ENCODE peak calls at places on chromosomes 1 and 21, in five cellular contexts. A, E, N, D and I are unnamed samples.

GRCh38 chr1:191174298-191174697 is 696.6 kb upstream of the BRINP3 start:
- DNase-seq in A (no peak), D (no peak), E (no peak), N (no peak), I (no peak)

GRCh38 chr1:112636597-112637256 is 17.1 kb downstream of the CAPZA1 start:
- DNase-seq in D (no peak), E (no peak), N (no peak), A (no peak), I (no peak)

GRCh38 chr1:100482167-100482566 is 55.8 kb upstream of the GPR88 start:
- DNase-seq in A (no peak), D (no peak), N (no peak), E (no peak), I (no peak)

GRCh38 chr1:8985915-8986813 is 40.1 kb downstream of the SLC2A7 start:
- DNase-seq in N (peak; percentile 75), A (peak; percentile 84), E (peak; percentile 77), D (peak; percentile 84), I (peak; percentile 78)

GRCh38 chr1:51044834-51045233 is 57.2 kb upstream of the C1orf185 start:
- DNase-seq in A (no peak), N (no peak), D (no peak), E (no peak), I (no peak)

GRCh38 chr21:34582506-34583150 is 32.3 kb downstream of the RCAN1 start:
- DNase-seq in D (peak; percentile 40), E (no peak), A (no peak), N (no peak), I (no peak)

GRCh38 chr1:235920596-235921375 is 54.1 kb upstream of the LYST start:
- DNase-seq in D (no peak), E (no peak), N (no peak), A (no peak), I (no peak)

GRCh38 chr21:36487641-36488307 is 7.9 kb upstream of the CLDN14 start:
- DNase-seq in N (no peak), A (no peak), E (no peak), D (no peak), I (no peak)

GRCh38 chr1:153553691-153554608 is 4.9 kb upstream of the S100A3 start:
- DNase-seq in A (no peak), E (no peak), D (no peak), N (no peak), I (no peak)

GRCh38 chr1:192793983-192794767 is 14.7 kb upstream of the RGS2 start:
- DNase-seq in N (no peak), A (no peak), D (no peak), E (no peak), I (no peak)

GRCh38 chr1:76203132-76203531 is 128.6 kb downstream of the ST6GALNAC3 start:
- DNase-seq in N (no peak), E (no peak), D (no peak), A (no peak), I (no peak)

GRCh38 chr1:81757398-81758020 is 43.2 kb upstream of the ADGRL2 start:
- DNase-seq in E (no peak), D (no peak), N (no peak), A (no peak), I (no peak)

GRCh38 chr1:173202430-173203145 is 4.5 kb downstream of the TNFSF4 start:
- DNase-seq in N (peak; percentile 56), E (peak; percentile 18), A (no peak), D (no peak), I (no peak)

GRCh38 chr1:25688390-25689119 is 72.0 kb downstream of the MAN1C1 start:
- DNase-seq in N (no peak), D (no peak), E (no peak), A (no peak), I (peak; percentile 52)

GRCh38 chr1:155070392-155070700 is 6.8 kb downstream of the EFNA4 start:
- DNase-seq in D (no peak), N (no peak), E (no peak), A (no peak), I (no peak)

GRCh38 chr1:155068599-155068998 is 5.1 kb downstream of the EFNA4 start:
- DNase-seq in D (no peak), N (no peak), E (no peak), A (no peak), I (no peak)

GRCh38 chr1:155071701-155072100 is 6.9 kb upstream of the EFNA3 start:
- DNase-seq in A (no peak), N (no peak), E (no peak), D (no peak), I (peak; percentile 39)

GRCh38 chr1:155070721-155071556 is 7.4 kb downstream of the EFNA4 start:
- DNase-seq in E (peak; percentile 72), D (peak; percentile 78), N (no peak), A (peak; percentile 84), I (peak; percentile 88)

GRCh38 chr1:155069551-155070391 is 6.2 kb downstream of the EFNA4 start:
- DNase-seq in A (no peak), D (no peak), N (no peak), E (no peak), I (peak; percentile 37)
- H3K4me1 ChIP-seq in A (no peaks in the 10 kb centered on the region), D (peaks cover 17% of the 10 kb centered on the region), N (peaks cover 13% of the 10 kb centered on the region), E (peaks cover 18% of the 10 kb centered on the region), I (peaks cover 20% of the 10 kb centered on the region)

GRCh38 chr1:214435867-214436266 is 115.5 kb downstream of the PTPN14 start:
- DNase-seq in N (no peak), D (no peak), A (no peak), E (no peak), I (no peak)
- H3K4me1 ChIP-seq in N (peaks cover 30% of the 10 kb centered on the region), D (peaks cover 33% of the 10 kb centered on the region), A (no peaks in the 10 kb centered on the region), E (peaks cover 26% of the 10 kb centered on the region), I (no peaks in the 10 kb centered on the region)

DNA sequence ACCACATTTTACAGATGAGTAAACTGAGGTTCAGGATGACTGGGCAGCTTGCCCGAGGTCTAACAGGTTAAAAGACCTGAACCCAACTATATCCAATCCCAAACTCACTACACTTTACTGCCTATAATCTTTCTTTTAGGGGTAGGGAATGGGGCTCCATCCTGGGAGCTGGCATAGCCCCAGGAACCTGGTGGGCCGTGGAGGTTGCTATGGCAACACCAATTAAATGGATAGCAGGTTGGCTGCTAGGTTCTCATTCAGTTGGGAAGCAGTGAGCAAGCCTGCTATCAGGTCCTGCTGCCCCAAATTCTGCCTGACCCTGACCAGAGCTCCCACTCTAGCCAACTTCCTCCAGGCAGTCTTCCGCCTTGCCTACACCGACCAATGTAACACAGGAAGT is 40.9 kb downstream of the LRP8 start:
- DNase-seq in A (no peak), E (no peak), D (no peak), N (no peak), I (no peak)
- H3K4me1 ChIP-seq in A (no peaks in the 10 kb centered on the region), E (peaks cover 13% of the 10 kb centered on the region), D (peaks cover 14% of the 10 kb centered on the region), N (no peaks in the 10 kb centered on the region), I (no peaks in the 10 kb centered on the region)

GRCh38 chr1:17120483-17120882 is 1.2 kb upstream of the PADI2 start:
- DNase-seq in E (no peak), N (no peak), A (no peak), D (no peak), I (no peak)

GRCh38 chr1:17118706-17119075 is 560 bp downstream of the PADI2 start:
- DNase-seq in N (no peak), A (no peak), D (no peak), E (no peak), I (peak; percentile 52)

GRCh38 chr1:17120962-17121837 is 1.9 kb upstream of the PADI2 start:
- DNase-seq in D (no peak), N (no peak), A (no peak), E (no peak), I (no peak)

GRCh38 chr1:17119076-17119743 is at the start of gene PADI2:
- DNase-seq in A (no peak), E (peak; percentile 37), N (peak; percentile 34), D (peak; percentile 61), I (peak; percentile 94)

DNA sequence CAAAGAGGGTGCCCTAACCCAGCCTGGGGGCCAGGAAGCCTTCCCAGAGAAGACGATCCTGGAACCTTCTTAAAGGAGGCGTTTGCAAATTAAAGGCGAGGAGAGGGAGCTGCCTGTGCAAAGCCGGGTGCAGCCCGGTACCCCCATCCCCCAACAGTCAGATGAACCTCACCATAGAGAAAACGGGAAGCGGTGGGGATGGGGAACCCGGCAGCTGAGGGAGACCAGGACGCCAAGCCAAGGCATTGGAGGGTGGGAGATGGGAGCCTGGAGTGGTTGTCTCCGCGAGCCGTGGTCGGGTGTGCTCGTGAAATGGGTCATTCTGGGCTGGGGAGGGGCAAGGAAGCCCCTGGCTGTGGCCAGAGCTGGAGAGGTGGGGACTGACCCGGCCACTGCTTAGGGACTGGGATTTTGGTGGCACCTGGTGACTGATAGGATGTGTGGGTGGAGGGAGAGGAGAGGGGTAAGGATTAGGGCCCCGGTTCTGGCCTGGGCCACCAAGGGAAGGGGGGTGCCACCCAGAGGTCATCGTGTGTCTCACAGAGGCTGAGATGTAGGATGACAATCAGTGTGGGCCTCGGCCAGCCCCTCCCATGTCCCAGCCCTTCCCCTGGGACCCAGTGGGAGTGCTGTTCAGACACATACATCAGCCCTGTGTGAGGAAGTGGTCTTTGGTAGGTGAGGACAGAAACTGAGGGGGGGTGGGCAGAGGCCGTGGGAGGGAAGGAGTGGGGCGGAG is 662 bp upstream of the PADI2 start:
- DNase-seq in A (no peak), E (no peak), D (no peak), N (no peak), I (peak; percentile 45)
- H3K4me1 ChIP-seq in A (no peaks in the 10 kb centered on the region), E (peaks cover 30% of the 10 kb centered on the region), D (peaks cover 28% of the 10 kb centered on the region), N (no peaks in the 10 kb centered on the region), I (peaks cover 43% of the 10 kb centered on the region)

DNA sequence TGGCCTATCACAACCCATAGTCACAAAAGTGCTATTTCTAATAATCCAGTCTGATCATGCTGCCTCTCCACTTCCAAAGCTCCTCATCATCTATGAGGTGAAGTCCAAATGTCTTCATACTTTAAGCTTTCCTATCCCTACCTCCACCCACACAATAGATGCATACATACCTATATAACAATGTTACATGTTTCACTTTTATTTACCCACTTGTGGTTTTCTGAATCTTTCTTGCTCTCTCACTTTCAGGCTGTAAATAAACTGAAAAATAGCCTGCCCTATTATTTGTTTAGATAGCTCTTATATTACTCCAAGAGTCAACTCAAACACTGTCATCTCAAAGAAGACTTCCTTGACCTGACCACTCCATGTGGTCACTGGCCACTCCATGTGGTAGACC is 406.8 kb upstream of the BEND5 start:
- DNase-seq in N (no peak), D (no peak), E (no peak), A (no peak), I (no peak)
- H3K4me1 ChIP-seq in N (no peaks in the 10 kb centered on the region), D (no peaks in the 10 kb centered on the region), E (no peaks in the 10 kb centered on the region), A (no peaks in the 10 kb centered on the region), I (no peaks in the 10 kb centered on the region)

GRCh38 chr1:75079535-75080290 is 54.5 kb upstream of the LHX8 start:
- DNase-seq in N (no peak), A (no peak), E (no peak), D (no peak), I (no peak)
- H3K4me1 ChIP-seq in N (no peaks in the 10 kb centered on the region), A (no peaks in the 10 kb centered on the region), E (no peaks in the 10 kb centered on the region), D (no peaks in the 10 kb centered on the region), I (no peaks in the 10 kb centered on the region)